ENCODE peak calls at places on chromosomes 6 and 20, in seven cellular contexts. W is HCT116; Z is effector memory CD4-positive, alpha-beta T cell; T is esophagus squamous epithelium; L is GM23248; Q is cardiac muscle cell; M is kidney. N is an unnamed sample. For H3K9me3, the result is how much of the 10 kb centered on the place peaks cover.

GRCh38 chr6:158752613-158753012 is 66.6 kb downstream of the EZR start:
- DNase-seq in W (no peak), Z (no peak), Q (no peak), L (peak), T (no peak), M (no peak), N (no peak)

GRCh38 chr6:148109732-148110131 is 232.9 kb upstream of the SASH1 start:
- DNase-seq in M (peak), L (no peak), T (no peak), Q (peak), W (no peak), Z (no peak), N (no peak)

GRCh38 chr6:24026050-24026449 is 100.0 kb upstream of the NRSN1 start:
- DNase-seq in Z (no peak), Q (no peak), W (no peak), L (no peak), T (no peak), M (no peak), N (no peak)

GRCh38 chr20:63696311-63696627 is 183 bp upstream of the TNFRSF6B start:
- DNase-seq in W (peak), Q (peak), M (no peak), L (peak), T (no peak), Z (no peak), N (no peak)

GRCh38 chr20:39825524-39825923 is 863.4 kb downstream of the DHX35 start:
- DNase-seq in W (no peak), Q (no peak), T (no peak), Z (no peak), M (no peak), L (no peak), N (no peak)

GRCh38 chr6:122799916-122800701 is 11.1 kb downstream of the SMPDL3A start:
- DNase-seq in T (no peak), Q (no peak), M (no peak), L (peak), Z (no peak), W (no peak), N (no peak)

GRCh38 chr6:112620832-112621569 is 273.9 kb downstream of the RFPL4B start:
- DNase-seq in Z (no peak), T (no peak), W (no peak), Q (no peak), M (no peak), L (no peak), N (no peak)

GRCh38 chr20:46751856-46752255 is 42.4 kb downstream of the SLC2A10 start:
- DNase-seq in Q (no peak), Z (no peak), M (no peak), L (peak), T (no peak), W (no peak), N (no peak)

GRCh38 chr6:32427218-32427617 is 12.5 kb upstream of the HLA-DRA start:
- DNase-seq in Z (no peak), M (no peak), L (no peak), T (no peak), Q (no peak), W (no peak), N (no peak)

GRCh38 chr20:14049111-14049510 is 53.8 kb downstream of the MACROD2 start:
- DNase-seq in L (no peak), Z (no peak), T (no peak), M (no peak), W (no peak), Q (no peak), N (no peak)

GRCh38 chr6:524803-525202 is 132.1 kb downstream of the HUS1B start:
- DNase-seq in W (no peak), T (no peak), L (no peak), Z (no peak), Q (peak), M (no peak), N (no peak)

GRCh38 chr6:13760948-13761347 is 49.3 kb upstream of the RANBP9 start:
- DNase-seq in W (no peak), M (no peak), T (no peak), L (peak), Q (no peak), Z (no peak), N (no peak)

GRCh38 chr20:58233881-58234528 is 5.6 kb upstream of the ANKRD60 start:
- DNase-seq in T (no peak), Z (peak), M (no peak), W (no peak), Q (peak), L (peak), N (peak)

GRCh38 chr6:16725145-16725864 is 36.0 kb downstream of the ATXN1 start:
- DNase-seq in M (no peak), W (no peak), T (no peak), L (peak), Q (no peak), Z (no peak), N (no peak)

GRCh38 chr20:37293301-37293943 is 4.0 kb downstream of the MANBAL start:
- DNase-seq in Z (no peak), T (no peak), W (no peak), L (no peak), Q (no peak), M (no peak), N (no peak)

GRCh38 chr6:153538491-153538890 is 407.4 kb upstream of the RGS17 start:
- DNase-seq in M (no peak), Q (no peak), T (no peak), W (no peak), Z (no peak), L (peak), N (no peak)

GRCh38 chr6:46324706-46325105 is 153.9 kb upstream of the ENPP5 start:
- DNase-seq in Z (no peak), Q (no peak), T (no peak), L (no peak), W (no peak), M (no peak), N (no peak)

GRCh38 chr6:30922447-30922852 is 8.4 kb downstream of the VARS2 start:
- DNase-seq in L (no peak), T (no peak), W (no peak), Z (no peak), M (no peak), Q (no peak), N (no peak)

GRCh38 chr6:72894091-72894490 is 272.2 kb downstream of the KCNQ5 start:
- DNase-seq in T (no peak), M (no peak), Q (no peak), Z (no peak), L (no peak), W (no peak), N (no peak)

GRCh38 chr6:20811112-20811746 is 277.0 kb downstream of the CDKAL1 start:
- DNase-seq in Z (no peak), Q (peak), T (no peak), M (no peak), W (peak), L (peak), N (no peak)

GRCh38 chr6:64949257-64949656 is 757.8 kb downstream of the EYS start:
- DNase-seq in L (no peak), T (no peak), Z (no peak), W (no peak), Q (no peak), M (no peak), N (no peak)

GRCh38 chr6:135268740-135269139 is 87.6 kb downstream of the MYB start:
- DNase-seq in Q (no peak), Z (no peak), W (no peak), M (no peak), L (no peak), T (no peak), N (no peak)

GRCh38 chr20:6426287-6426891 is 303.6 kb upstream of the FERMT1 start:
- DNase-seq in Z (no peak), L (no peak), Q (no peak), T (no peak), M (no peak), W (no peak), N (no peak)

GRCh38 chr6:31113861-31114539 is 600 bp upstream of the PSORS1C1 start:
- DNase-seq in Q (peak), T (no peak), L (peak), W (no peak), M (no peak), Z (no peak), N (no peak)

GRCh38 chr6:13813621-13814175 is 659 bp downstream of the MCUR1 start:
- DNase-seq in L (peak), T (no peak), Q (peak), Z (no peak), W (peak), M (peak), N (peak)

DNA sequence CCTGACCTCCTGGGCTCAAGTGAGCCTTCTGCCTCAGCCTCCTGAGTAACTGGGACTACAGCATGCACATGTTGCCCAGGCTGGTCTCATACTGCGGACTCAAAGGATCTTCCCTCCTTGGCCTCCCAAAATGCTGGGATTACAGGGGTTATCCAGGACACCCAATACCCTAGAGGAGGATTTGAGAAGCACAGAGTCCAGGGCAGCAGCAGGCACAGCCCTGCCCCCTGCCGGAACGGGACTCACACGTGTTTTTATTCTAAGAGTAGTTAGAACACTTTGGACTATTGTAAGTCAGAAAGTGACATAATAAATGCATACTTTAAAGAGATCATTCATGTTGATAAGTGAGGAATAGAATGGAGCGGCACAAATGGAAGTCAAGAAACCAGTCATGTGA is 80.2 kb downstream of the C6orf118 start:
- DNase-seq in Z (no peak), T (no peak), M (no peak), W (no peak), Q (no peak), L (no peak), N (no peak)
- H3K9me3 ChIP-seq in Z (under half), T (under half), M (under half), W (under half), Q (under half), L (under half), N (under half)

DNA sequence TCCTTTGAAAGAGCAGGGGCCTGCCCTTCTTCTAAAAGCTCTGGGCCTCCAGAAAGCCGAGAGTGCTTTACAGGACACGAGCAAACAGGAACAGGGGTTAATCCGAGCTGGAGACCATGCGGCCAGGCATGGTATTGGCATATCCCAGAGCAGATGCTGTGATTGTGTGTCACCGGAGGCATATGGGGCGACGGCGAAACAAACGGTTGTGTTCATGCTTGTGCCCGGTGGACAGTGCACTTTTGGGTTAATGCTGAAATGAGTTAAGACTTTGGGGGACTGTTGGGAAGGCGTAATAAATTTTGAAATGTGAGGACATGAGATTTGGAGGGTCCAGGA is 1088.7 kb upstream of the DEFB115 start:
- DNase-seq in Q (no peak), Z (no peak), W (no peak), L (no peak), T (no peak), M (no peak), N (no peak)
- H3K9me3 ChIP-seq in Q (under half), Z (under half), W (under half), L (under half), T (under half), M (under half), N (under half)

GRCh38 chr6:19070520-19070919 is 683.4 kb downstream of the RNF144B start:
- DNase-seq in L (no peak), Z (no peak), M (no peak), Q (no peak), W (no peak), T (no peak), N (no peak)
- H3K9me3 ChIP-seq in L (under half), Z (under half), M (under half), Q (under half), W (under half), T (under half), N (under half)

GRCh38 chr6:78059171-78059570 is 406.3 kb downstream of the MEI4 start:
- DNase-seq in Z (no peak), L (no peak), W (no peak), Q (no peak), T (no peak), M (no peak), N (no peak)
- H3K9me3 ChIP-seq in Z (under half), L (under half), W (under half), Q (under half), T (under half), M (under half), N (under half)

DNA sequence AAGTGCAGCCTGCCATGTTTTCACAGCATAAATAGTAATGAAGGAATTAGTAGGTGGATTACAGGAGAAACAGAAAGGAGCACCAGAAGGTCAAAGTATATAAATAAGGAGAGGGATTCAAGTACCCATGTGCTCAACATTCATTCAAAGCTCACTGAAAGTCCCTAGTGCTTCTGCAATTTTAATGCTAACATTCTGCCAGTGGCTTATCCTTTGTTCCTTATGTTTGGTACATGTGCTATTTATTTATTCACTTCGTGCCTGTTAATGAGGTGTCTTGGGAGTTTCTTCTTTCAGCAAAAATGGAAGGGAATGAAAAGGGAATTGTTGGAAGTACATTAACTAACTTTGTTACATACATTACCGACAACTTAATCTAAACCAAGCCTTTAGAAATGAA is 105.7 kb downstream of the CRYBG1 start:
- DNase-seq in Z (no peak), L (no peak), M (no peak), Q (no peak), W (no peak), T (no peak), N (no peak)
- H3K9me3 ChIP-seq in Z (under half), L (under half), M (under half), Q (under half), W (under half), T (under half), N (under half)

GRCh38 chr6:149385998-149386646 is 13.9 kb upstream of the SUMO4 start:
- DNase-seq in W (no peak), Q (no peak), M (no peak), T (no peak), L (no peak), Z (no peak), N (no peak)

GRCh38 chr6:149379977-149380376 is 20.1 kb upstream of the SUMO4 start:
- DNase-seq in W (no peak), M (no peak), L (no peak), T (no peak), Z (no peak), Q (no peak), N (no peak)

GRCh38 chr6:149380523-149380922 is 19.5 kb upstream of the SUMO4 start:
- DNase-seq in W (no peak), Q (no peak), L (peak), T (no peak), Z (no peak), M (no peak), N (no peak)

GRCh38 chr6:149384464-149384863 is 15.6 kb upstream of the SUMO4 start:
- DNase-seq in M (no peak), L (no peak), T (no peak), Z (no peak), Q (no peak), W (no peak), N (no peak)

DNA sequence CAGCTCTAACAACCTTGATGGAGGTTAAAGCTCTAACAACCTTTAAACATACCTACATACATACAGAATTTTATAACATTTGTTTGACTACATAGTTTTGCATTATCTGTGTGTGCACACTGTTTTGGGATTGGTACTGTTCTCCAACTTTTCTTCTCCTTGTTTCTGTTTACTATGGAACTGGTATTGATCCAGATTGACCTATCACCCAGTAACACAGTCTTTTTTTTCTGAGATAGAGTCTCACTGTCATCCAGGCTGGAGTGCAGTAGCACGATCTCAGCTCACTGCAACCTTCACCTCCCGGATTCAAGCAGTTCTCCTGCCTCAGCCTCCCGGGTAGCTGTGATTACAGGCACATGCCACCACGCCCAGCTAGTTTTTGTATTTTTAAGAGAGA is 16.7 kb upstream of the SUMO4 start:
- DNase-seq in W (no peak), M (no peak), Q (no peak), T (no peak), Z (no peak), L (no peak), N (no peak)
- H3K9me3 ChIP-seq in W (under half), M (under half), Q (under half), T (under half), Z (under half), L (under half), N (under half)

N was measured in T-helper 17 cell.